ENCODE peak calls at places on chromosomes 5 and 9, in ten cellular contexts. One of them, this sample, is unnamed.

GRCh38 chr5:1110260-1110929 is 1.5 kb downstream of the SLC12A7 start:
- DNase-seq in posterior cingulate gyrus: no peak
- DNase-seq in brain microvascular endothelial cell: no peak
- DNase-seq in NCI-H2081: no peak
- DNase-seq in effector memory CD4-positive, alpha-beta T cell: no peak
- DNase-seq in kidney tubule cell: peak
- DNase-seq in activated naive CD4-positive, alpha-beta T cell: no peak
- DNase-seq in WERI-Rb-1: no peak
- DNase-seq in HFFc6: no peak
- DNase-seq in posterior vena cava: no peak
- DNase-seq in this sample: no peak

GRCh38 chr9:122087406-122088200 is 5.5 kb downstream of the TTLL11 start:
- DNase-seq in HFFc6: peak
- DNase-seq in activated naive CD4-positive, alpha-beta T cell: no peak
- DNase-seq in NCI-H2081: no peak
- DNase-seq in WERI-Rb-1: no peak
- DNase-seq in kidney tubule cell: no peak
- DNase-seq in brain microvascular endothelial cell: no peak
- DNase-seq in effector memory CD4-positive, alpha-beta T cell: no peak
- DNase-seq in posterior vena cava: no peak
- DNase-seq in posterior cingulate gyrus: no peak
- DNase-seq in this sample: peak

GRCh38 chr5:107526263-107526937 is 144.3 kb downstream of the EFNA5 start:
- DNase-seq in posterior cingulate gyrus: no peak
- DNase-seq in posterior vena cava: no peak
- DNase-seq in effector memory CD4-positive, alpha-beta T cell: no peak
- DNase-seq in brain microvascular endothelial cell: peak
- DNase-seq in NCI-H2081: no peak
- DNase-seq in WERI-Rb-1: no peak
- DNase-seq in activated naive CD4-positive, alpha-beta T cell: no peak
- DNase-seq in HFFc6: no peak
- DNase-seq in kidney tubule cell: peak
- DNase-seq in this sample: no peak

GRCh38 chr5:158639876-158640570 is 459.7 kb downstream of the EBF1 start:
- DNase-seq in brain microvascular endothelial cell: peak
- DNase-seq in effector memory CD4-positive, alpha-beta T cell: no peak
- DNase-seq in activated naive CD4-positive, alpha-beta T cell: no peak
- DNase-seq in WERI-Rb-1: no peak
- DNase-seq in posterior vena cava: no peak
- DNase-seq in posterior cingulate gyrus: no peak
- DNase-seq in HFFc6: no peak
- DNase-seq in NCI-H2081: no peak
- DNase-seq in kidney tubule cell: peak
- DNase-seq in this sample: no peak

GRCh38 chr5:424259-425110 is 18.5 kb upstream of the EXOC3 start:
- DNase-seq in brain microvascular endothelial cell: no peak
- DNase-seq in effector memory CD4-positive, alpha-beta T cell: no peak
- DNase-seq in WERI-Rb-1: no peak
- DNase-seq in posterior cingulate gyrus: no peak
- DNase-seq in posterior vena cava: peak
- DNase-seq in kidney tubule cell: no peak
- DNase-seq in NCI-H2081: no peak
- DNase-seq in HFFc6: peak
- DNase-seq in activated naive CD4-positive, alpha-beta T cell: no peak
- DNase-seq in this sample: no peak

GRCh38 chr5:146588331-146588730 is 72.3 kb upstream of the GPR151 start:
- DNase-seq in NCI-H2081: no peak
- DNase-seq in activated naive CD4-positive, alpha-beta T cell: no peak
- DNase-seq in kidney tubule cell: peak
- DNase-seq in posterior cingulate gyrus: no peak
- DNase-seq in WERI-Rb-1: no peak
- DNase-seq in effector memory CD4-positive, alpha-beta T cell: no peak
- DNase-seq in posterior vena cava: no peak
- DNase-seq in brain microvascular endothelial cell: no peak
- DNase-seq in HFFc6: no peak
- DNase-seq in this sample: no peak

GRCh38 chr5:10467281-10468198 is 25.9 kb downstream of the ROPN1L start:
- DNase-seq in posterior vena cava: peak
- DNase-seq in brain microvascular endothelial cell: peak
- DNase-seq in WERI-Rb-1: peak
- DNase-seq in activated naive CD4-positive, alpha-beta T cell: no peak
- DNase-seq in posterior cingulate gyrus: no peak
- DNase-seq in effector memory CD4-positive, alpha-beta T cell: no peak
- DNase-seq in kidney tubule cell: peak
- DNase-seq in NCI-H2081: no peak
- DNase-seq in HFFc6: peak
- DNase-seq in this sample: no peak

GRCh38 chr9:14907360-14907685 is 2.9 kb downstream of the FREM1 start:
- DNase-seq in kidney tubule cell: no peak
- DNase-seq in activated naive CD4-positive, alpha-beta T cell: no peak
- DNase-seq in brain microvascular endothelial cell: no peak
- DNase-seq in effector memory CD4-positive, alpha-beta T cell: no peak
- DNase-seq in WERI-Rb-1: no peak
- DNase-seq in NCI-H2081: no peak
- DNase-seq in HFFc6: no peak
- DNase-seq in posterior vena cava: no peak
- DNase-seq in posterior cingulate gyrus: no peak
- DNase-seq in this sample: no peak

GRCh38 chr5:172855597-172856292 is 21.7 kb downstream of the ERGIC1 start:
- DNase-seq in kidney tubule cell: peak
- DNase-seq in HFFc6: no peak
- DNase-seq in posterior vena cava: peak
- DNase-seq in NCI-H2081: no peak
- DNase-seq in posterior cingulate gyrus: no peak
- DNase-seq in effector memory CD4-positive, alpha-beta T cell: no peak
- DNase-seq in WERI-Rb-1: no peak
- DNase-seq in brain microvascular endothelial cell: no peak
- DNase-seq in activated naive CD4-positive, alpha-beta T cell: no peak
- DNase-seq in this sample: no peak

GRCh38 chr9:116482740-116483139 is 204.4 kb upstream of the TRIM32 start:
- DNase-seq in posterior vena cava: no peak
- DNase-seq in NCI-H2081: no peak
- DNase-seq in posterior cingulate gyrus: peak
- DNase-seq in effector memory CD4-positive, alpha-beta T cell: no peak
- DNase-seq in WERI-Rb-1: no peak
- DNase-seq in activated naive CD4-positive, alpha-beta T cell: no peak
- DNase-seq in HFFc6: no peak
- DNase-seq in brain microvascular endothelial cell: no peak
- DNase-seq in kidney tubule cell: no peak
- DNase-seq in this sample: no peak

GRCh38 chr5:39394946-39395345 is 29.8 kb downstream of the DAB2 start:
- DNase-seq in NCI-H2081: no peak
- DNase-seq in posterior cingulate gyrus: no peak
- DNase-seq in WERI-Rb-1: no peak
- DNase-seq in activated naive CD4-positive, alpha-beta T cell: no peak
- DNase-seq in posterior vena cava: no peak
- DNase-seq in kidney tubule cell: peak
- DNase-seq in effector memory CD4-positive, alpha-beta T cell: no peak
- DNase-seq in HFFc6: peak
- DNase-seq in brain microvascular endothelial cell: peak
- DNase-seq in this sample: peak

GRCh38 chr5:170533383-170533782 is 29.6 kb downstream of the KCNIP1 start:
- DNase-seq in effector memory CD4-positive, alpha-beta T cell: no peak
- DNase-seq in HFFc6: no peak
- DNase-seq in brain microvascular endothelial cell: no peak
- DNase-seq in activated naive CD4-positive, alpha-beta T cell: no peak
- DNase-seq in NCI-H2081: no peak
- DNase-seq in WERI-Rb-1: no peak
- DNase-seq in posterior vena cava: no peak
- DNase-seq in posterior cingulate gyrus: no peak
- DNase-seq in kidney tubule cell: no peak
- DNase-seq in this sample: no peak

GRCh38 chr5:163976691-163977090 is 471.3 kb downstream of the MAT2B start:
- DNase-seq in NCI-H2081: no peak
- DNase-seq in kidney tubule cell: peak
- DNase-seq in effector memory CD4-positive, alpha-beta T cell: no peak
- DNase-seq in HFFc6: no peak
- DNase-seq in brain microvascular endothelial cell: no peak
- DNase-seq in posterior vena cava: no peak
- DNase-seq in activated naive CD4-positive, alpha-beta T cell: no peak
- DNase-seq in WERI-Rb-1: no peak
- DNase-seq in posterior cingulate gyrus: no peak
- DNase-seq in this sample: no peak

GRCh38 chr9:130892503-130893249 is 3.9 kb downstream of the QRFP start:
- DNase-seq in NCI-H2081: no peak
- DNase-seq in WERI-Rb-1: no peak
- DNase-seq in posterior vena cava: no peak
- DNase-seq in posterior cingulate gyrus: no peak
- DNase-seq in effector memory CD4-positive, alpha-beta T cell: no peak
- DNase-seq in activated naive CD4-positive, alpha-beta T cell: no peak
- DNase-seq in HFFc6: no peak
- DNase-seq in brain microvascular endothelial cell: no peak
- DNase-seq in kidney tubule cell: no peak
- DNase-seq in this sample: no peak

GRCh38 chr9:121975801-121976277 is 117.3 kb downstream of the TTLL11 start:
- DNase-seq in WERI-Rb-1: no peak
- DNase-seq in posterior vena cava: no peak
- DNase-seq in kidney tubule cell: peak
- DNase-seq in effector memory CD4-positive, alpha-beta T cell: no peak
- DNase-seq in HFFc6: peak
- DNase-seq in activated naive CD4-positive, alpha-beta T cell: no peak
- DNase-seq in brain microvascular endothelial cell: no peak
- DNase-seq in NCI-H2081: no peak
- DNase-seq in posterior cingulate gyrus: no peak
- DNase-seq in this sample: no peak

GRCh38 chr9:38278457-38278856 is 114.0 kb upstream of the ALDH1B1 start:
- DNase-seq in HFFc6: no peak
- DNase-seq in brain microvascular endothelial cell: no peak
- DNase-seq in kidney tubule cell: no peak
- DNase-seq in NCI-H2081: no peak
- DNase-seq in posterior cingulate gyrus: no peak
- DNase-seq in posterior vena cava: no peak
- DNase-seq in activated naive CD4-positive, alpha-beta T cell: no peak
- DNase-seq in WERI-Rb-1: no peak
- DNase-seq in effector memory CD4-positive, alpha-beta T cell: no peak
- DNase-seq in this sample: no peak

GRCh38 chr5:122316652-122317051 is 4.6 kb downstream of the SNCAIP start:
- DNase-seq in WERI-Rb-1: no peak
- DNase-seq in posterior vena cava: no peak
- DNase-seq in kidney tubule cell: no peak
- DNase-seq in posterior cingulate gyrus: no peak
- DNase-seq in brain microvascular endothelial cell: no peak
- DNase-seq in HFFc6: no peak
- DNase-seq in effector memory CD4-positive, alpha-beta T cell: no peak
- DNase-seq in NCI-H2081: peak
- DNase-seq in activated naive CD4-positive, alpha-beta T cell: no peak
- DNase-seq in this sample: no peak

GRCh38 chr5:68169898-68170297 is 45.7 kb upstream of the PIK3R1 start:
- DNase-seq in kidney tubule cell: no peak
- DNase-seq in brain microvascular endothelial cell: no peak
- DNase-seq in NCI-H2081: no peak
- DNase-seq in activated naive CD4-positive, alpha-beta T cell: no peak
- DNase-seq in posterior vena cava: no peak
- DNase-seq in effector memory CD4-positive, alpha-beta T cell: no peak
- DNase-seq in WERI-Rb-1: no peak
- DNase-seq in posterior cingulate gyrus: no peak
- DNase-seq in HFFc6: no peak
- DNase-seq in this sample: no peak

GRCh38 chr9:118000581-118000980 is 296.4 kb downstream of the TLR4 start:
- DNase-seq in brain microvascular endothelial cell: no peak
- DNase-seq in posterior cingulate gyrus: no peak
- DNase-seq in HFFc6: no peak
- DNase-seq in NCI-H2081: no peak
- DNase-seq in effector memory CD4-positive, alpha-beta T cell: no peak
- DNase-seq in kidney tubule cell: no peak
- DNase-seq in activated naive CD4-positive, alpha-beta T cell: no peak
- DNase-seq in WERI-Rb-1: no peak
- DNase-seq in posterior vena cava: no peak
- DNase-seq in this sample: no peak

GRCh38 chr9:75168270-75169185 is 80.2 kb downstream of the OSTF1 start:
- DNase-seq in WERI-Rb-1: no peak
- DNase-seq in posterior vena cava: no peak
- DNase-seq in NCI-H2081: no peak
- DNase-seq in brain microvascular endothelial cell: peak
- DNase-seq in posterior cingulate gyrus: no peak
- DNase-seq in activated naive CD4-positive, alpha-beta T cell: no peak
- DNase-seq in kidney tubule cell: no peak
- DNase-seq in HFFc6: no peak
- DNase-seq in effector memory CD4-positive, alpha-beta T cell: no peak
- DNase-seq in this sample: no peak

GRCh38 chr9:37617837-37618236 is 25.4 kb upstream of the TOMM5 start:
- DNase-seq in effector memory CD4-positive, alpha-beta T cell: no peak
- DNase-seq in NCI-H2081: peak
- DNase-seq in posterior cingulate gyrus: no peak
- DNase-seq in posterior vena cava: no peak
- DNase-seq in HFFc6: peak
- DNase-seq in kidney tubule cell: peak
- DNase-seq in WERI-Rb-1: no peak
- DNase-seq in activated naive CD4-positive, alpha-beta T cell: no peak
- DNase-seq in brain microvascular endothelial cell: peak
- DNase-seq in this sample: peak

GRCh38 chr5:73232266-73233041 is 59.5 kb downstream of the TMEM174 start:
- DNase-seq in WERI-Rb-1: no peak
- DNase-seq in posterior vena cava: no peak
- DNase-seq in posterior cingulate gyrus: no peak
- DNase-seq in effector memory CD4-positive, alpha-beta T cell: no peak
- DNase-seq in HFFc6: no peak
- DNase-seq in NCI-H2081: no peak
- DNase-seq in activated naive CD4-positive, alpha-beta T cell: no peak
- DNase-seq in brain microvascular endothelial cell: no peak
- DNase-seq in kidney tubule cell: no peak
- DNase-seq in this sample: no peak

GRCh38 chr5:131633830-131634229 is 1.2 kb downstream of the RAPGEF6 start:
- DNase-seq in activated naive CD4-positive, alpha-beta T cell: no peak
- DNase-seq in HFFc6: no peak
- DNase-seq in posterior cingulate gyrus: no peak
- DNase-seq in NCI-H2081: no peak
- DNase-seq in WERI-Rb-1: no peak
- DNase-seq in kidney tubule cell: no peak
- DNase-seq in brain microvascular endothelial cell: no peak
- DNase-seq in effector memory CD4-positive, alpha-beta T cell: no peak
- DNase-seq in posterior vena cava: no peak
- DNase-seq in this sample: no peak

GRCh38 chr5:36703245-36703860 is 96.9 kb downstream of the SLC1A3 start:
- DNase-seq in WERI-Rb-1: no peak
- DNase-seq in activated naive CD4-positive, alpha-beta T cell: no peak
- DNase-seq in NCI-H2081: no peak
- DNase-seq in brain microvascular endothelial cell: no peak
- DNase-seq in posterior vena cava: no peak
- DNase-seq in HFFc6: no peak
- DNase-seq in posterior cingulate gyrus: no peak
- DNase-seq in effector memory CD4-positive, alpha-beta T cell: no peak
- DNase-seq in kidney tubule cell: no peak
- DNase-seq in this sample: no peak

GRCh38 chr9:133560944-133561343 is 26.4 kb downstream of the ADAMTSL2 start:
- DNase-seq in NCI-H2081: no peak
- DNase-seq in posterior cingulate gyrus: no peak
- DNase-seq in brain microvascular endothelial cell: no peak
- DNase-seq in effector memory CD4-positive, alpha-beta T cell: no peak
- DNase-seq in WERI-Rb-1: no peak
- DNase-seq in posterior vena cava: no peak
- DNase-seq in kidney tubule cell: no peak
- DNase-seq in activated naive CD4-positive, alpha-beta T cell: no peak
- DNase-seq in HFFc6: no peak
- DNase-seq in this sample: no peak

GRCh38 chr9:121604242-121604641 is 47.2 kb upstream of the DAB2IP start:
- DNase-seq in activated naive CD4-positive, alpha-beta T cell: no peak
- DNase-seq in NCI-H2081: no peak
- DNase-seq in effector memory CD4-positive, alpha-beta T cell: no peak
- DNase-seq in posterior vena cava: no peak
- DNase-seq in brain microvascular endothelial cell: no peak
- DNase-seq in posterior cingulate gyrus: no peak
- DNase-seq in HFFc6: no peak
- DNase-seq in kidney tubule cell: no peak
- DNase-seq in WERI-Rb-1: no peak
- DNase-seq in this sample: no peak

GRCh38 chr5:103743455-103743854 is 180.9 kb upstream of the NUDT12 start:
- DNase-seq in kidney tubule cell: no peak
- DNase-seq in posterior cingulate gyrus: no peak
- DNase-seq in effector memory CD4-positive, alpha-beta T cell: no peak
- DNase-seq in WERI-Rb-1: no peak
- DNase-seq in activated naive CD4-positive, alpha-beta T cell: no peak
- DNase-seq in posterior vena cava: no peak
- DNase-seq in brain microvascular endothelial cell: no peak
- DNase-seq in HFFc6: no peak
- DNase-seq in NCI-H2081: no peak
- DNase-seq in this sample: no peak

GRCh38 chr9:91770229-91770628 is 179.8 kb downstream of the ROR2 start:
- DNase-seq in kidney tubule cell: no peak
- DNase-seq in brain microvascular endothelial cell: no peak
- DNase-seq in NCI-H2081: no peak
- DNase-seq in effector memory CD4-positive, alpha-beta T cell: no peak
- DNase-seq in HFFc6: no peak
- DNase-seq in posterior cingulate gyrus: no peak
- DNase-seq in activated naive CD4-positive, alpha-beta T cell: no peak
- DNase-seq in WERI-Rb-1: no peak
- DNase-seq in posterior vena cava: no peak
- DNase-seq in this sample: no peak

This sample was measured in GM04503.